ENCODE peak calls at places on chromosomes 13 and 19, in eight cellular contexts. V is thoracic aorta; N is mammary epithelial cell; S is left ventricle myocardium inferior; O is naive thymus-derived CD4-positive, alpha-beta T cell; E is PC-3; P is testis; D is fibroblast of lung. C is an unnamed sample.

GRCh38 chr19:17348700-17349099 is 11.3 kb downstream of the GTPBP3 start:
- DNase-seq in V (peak; percentile 51), N (peak; percentile 11), S (peak; percentile 66), O (no peak), E (peak; percentile 78), P (no peak), D (peak; percentile 45), C (no peak)

GRCh38 chr13:103883698-103884097 is 817.5 kb upstream of the SLC10A2 start:
- DNase-seq in V (no peak), N (no peak), S (no peak), O (no peak), E (peak; percentile 24), P (no peak), D (peak; percentile 60), C (no peak)

GRCh38 chr13:110274687-110275086 is 32.3 kb downstream of the COL4A1 start:
- DNase-seq in V (no peak), N (no peak), S (no peak), O (no peak), E (peak; percentile 3), P (no peak), D (no peak), C (no peak)

GRCh38 chr19:17323274-17323972 is 11.2 kb downstream of the ANO8 start:
- DNase-seq in V (no peak), N (no peak), S (no peak), O (no peak), E (no peak), P (no peak), D (no peak), C (no peak)

GRCh38 chr13:24083722-24084421 is 76.6 kb upstream of the SPATA13 start:
- DNase-seq in V (no peak), N (no peak), S (no peak), O (no peak), E (no peak), P (peak; percentile 43), D (no peak), C (no peak)

GRCh38 chr13:47215741-47216140 is 318.9 kb upstream of the HTR2A start:
- DNase-seq in V (no peak), N (peak; percentile 82), S (no peak), O (no peak), E (peak; percentile 86), P (no peak), D (peak; percentile 81), C (no peak)

GRCh38 chr19:38115264-38115802 is 108.7 kb downstream of the DPF1 start:
- DNase-seq in V (no peak), N (no peak), S (no peak), O (no peak), E (no peak), P (no peak), D (no peak), C (no peak)

GRCh38 chr19:52734340-52734892 is 428 bp downstream of the ZNF611 start:
- DNase-seq in V (no peak), N (peak; percentile 5), S (peak; percentile 24), O (no peak), E (no peak), P (peak; percentile 18), D (no peak), C (peak; percentile 13)

GRCh38 chr13:86932935-86933334 is 738.2 kb upstream of the SLITRK5 start:
- DNase-seq in V (no peak), N (no peak), S (no peak), O (no peak), E (no peak), P (no peak), D (peak; percentile 31), C (no peak)

GRCh38 chr13:98289339-98289935 is 112.4 kb upstream of the RNF113B start:
- DNase-seq in V (no peak), N (no peak), S (no peak), O (no peak), E (no peak), P (no peak), D (no peak), C (no peak)

GRCh38 chr13:72823081-72823480 is 41.1 kb downstream of the PIBF1 start:
- DNase-seq in V (no peak), N (no peak), S (no peak), O (no peak), E (no peak), P (no peak), D (no peak), C (no peak)

GRCh38 chr19:37519890-37520289 is 13.2 kb downstream of the ZNF793 start:
- DNase-seq in V (no peak), N (peak; percentile 76), S (no peak), O (no peak), E (peak; percentile 3), P (no peak), D (peak; percentile 12), C (no peak)

GRCh38 chr13:113034451-113035208 is 65.6 kb downstream of the MCF2L start:
- DNase-seq in V (no peak), N (peak; percentile 40), S (no peak), O (no peak), E (peak; percentile 66), P (peak; percentile 65), D (peak; percentile 72), C (no peak)

GRCh38 chr19:56946164-56946563 is 105.6 kb upstream of the PEG3 start:
- DNase-seq in V (no peak), N (no peak), S (no peak), O (no peak), E (no peak), P (peak; percentile 65), D (no peak), C (peak; percentile 85)

GRCh38 chr19:35305181-35305580 is 13.2 kb downstream of the MAG start:
- DNase-seq in V (no peak), N (no peak), S (no peak), O (no peak), E (no peak), P (no peak), D (no peak), C (no peak)

GRCh38 chr13:106291006-106291405 is 244.5 kb downstream of the EFNB2 start:
- DNase-seq in V (no peak), N (peak; percentile 54), S (no peak), O (no peak), E (peak; percentile 84), P (no peak), D (peak; percentile 34), C (no peak)

GRCh38 chr19:53808710-53809125 is 15.4 kb downstream of the NLRP12 start:
- DNase-seq in V (no peak), N (peak; percentile 29), S (no peak), O (no peak), E (peak; percentile 76), P (no peak), D (peak; percentile 54), C (no peak)

GRCh38 chr13:44040754-44041100 is 161.0 kb downstream of the LACC1 start:
- DNase-seq in V (no peak), N (no peak), S (no peak), O (no peak), E (peak; percentile 11), P (no peak), D (peak; percentile 69), C (no peak)

GRCh38 chr19:38319421-38320258 is at the start of gene KCNK6:
- DNase-seq in V (no peak), N (peak; percentile 71), S (peak; percentile 46), O (peak; percentile 28), E (no peak), P (peak; percentile 54), D (peak; percentile 8), C (peak; percentile 45)

GRCh38 chr13:71624641-71625040 is 242.4 kb downstream of the DACH1 start:
- DNase-seq in V (no peak), N (no peak), S (no peak), O (no peak), E (no peak), P (no peak), D (no peak), C (no peak)

GRCh38 chr19:52995711-52996110 is 18.0 kb upstream of the ERVV-1 start:
- DNase-seq in V (no peak), N (no peak), S (no peak), O (no peak), E (no peak), P (no peak), D (no peak), C (no peak)

GRCh38 chr13:27661017-27661416 is 39.3 kb downstream of the POLR1D start:
- DNase-seq in V (no peak), N (no peak), S (no peak), O (no peak), E (no peak), P (no peak), D (no peak), C (no peak)

GRCh38 chr13:27657724-27658123 is 36.0 kb downstream of the POLR1D start:
- DNase-seq in V (no peak), N (no peak), S (no peak), O (no peak), E (no peak), P (no peak), D (no peak), C (no peak)

GRCh38 chr13:27660511-27660910 is 38.8 kb downstream of the POLR1D start:
- DNase-seq in V (no peak), N (no peak), S (no peak), O (no peak), E (no peak), P (no peak), D (no peak), C (no peak)

GRCh38 chr13:27658569-27658968 is 36.9 kb downstream of the POLR1D start:
- DNase-seq in V (no peak), N (no peak), S (no peak), O (no peak), E (peak; percentile 57), P (no peak), D (peak; percentile 63), C (no peak)

GRCh38 chr13:27659466-27659865 is 37.8 kb downstream of the POLR1D start:
- DNase-seq in V (no peak), N (no peak), S (no peak), O (no peak), E (no peak), P (peak; percentile 65), D (no peak), C (no peak)
- H3K27ac ChIP-seq in V (no peak overlapping the region), N (no peak overlapping the region), S (peak overlapping the region; percentile 10), O (no peak overlapping the region), E (no peak overlapping the region), P (peak overlapping the region; percentile 40), D (no peak overlapping the region), C (no peak overlapping the region)

DNA sequence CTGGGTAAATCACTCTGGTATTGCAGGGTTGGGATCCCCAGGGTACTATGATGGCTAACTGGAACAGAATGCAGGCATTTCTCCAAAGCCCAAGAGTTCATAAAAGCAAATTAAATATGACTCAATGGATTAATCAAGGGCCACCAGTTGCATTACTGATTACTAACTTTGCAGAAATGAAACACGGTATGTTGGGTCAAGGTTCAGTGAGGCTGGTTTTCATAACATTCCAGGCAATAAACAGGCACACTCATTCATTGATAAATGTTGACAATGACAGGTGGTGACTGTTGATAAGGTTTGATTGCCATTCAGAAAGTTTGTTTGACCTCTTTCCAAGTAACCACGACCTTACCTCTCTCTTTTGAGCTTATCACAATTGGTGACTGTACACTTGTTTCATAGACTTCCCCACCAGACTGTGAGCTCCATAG is 506 bp upstream of the AP1M1 start:
- DNase-seq in V (no peak), N (peak; percentile 54), S (no peak), O (no peak), E (peak; percentile 82), P (no peak), D (peak; percentile 86), C (no peak)
- H3K27ac ChIP-seq in V (peak overlapping the region; percentile 85), N (peak overlapping the region; percentile 11), S (peak overlapping the region; percentile 92), O (peak overlapping the region; percentile 95), E (peak overlapping the region; percentile 88), P (no peak overlapping the region), D (peak overlapping the region; percentile 96), C (peak overlapping the region; percentile 79)

GRCh38 chr19:49672131-49672919 is 4.7 kb upstream of the PRMT1 start:
- DNase-seq in V (no peak), N (peak; percentile 46), S (peak; percentile 74), O (peak; percentile 67), E (peak; percentile 82), P (peak; percentile 80), D (peak; percentile 66), C (peak; percentile 75)
- H3K27ac ChIP-seq in V (peak overlapping the region; percentile 48), N (no peak overlapping the region), S (peak overlapping the region; percentile 66), O (no peak overlapping the region), E (no peak overlapping the region), P (no peak overlapping the region), D (peak overlapping the region; percentile 38), C (peak overlapping the region; percentile 49)

GRCh38 chr13:42039457-42039945 is 8.9 kb upstream of the DGKH start:
- DNase-seq in V (no peak), N (no peak), S (no peak), O (no peak), E (peak; percentile 27), P (peak; percentile 19), D (no peak), C (no peak)
- H3K27ac ChIP-seq in V (peak overlapping the region; percentile 97), N (peak overlapping the region; percentile 63), S (peak overlapping the region; percentile 98), O (peak overlapping the region; percentile 73), E (peak overlapping the region; percentile 67), P (peak overlapping the region; percentile 79), D (peak overlapping the region; percentile 80), C (peak overlapping the region; percentile 92)

C was measured in dorsolateral prefrontal cortex.